ENCODE peak calls at places on chromosomes 11 and 22, in five cellular contexts. T, P, V, Z and Y are unnamed samples.

GRCh38 chr22:27480487-27480886 is 321.1 kb downstream of the MN1 start:
- DNase-seq in T (peak), P (no peak), V (peak), Z (no peak), Y (no peak)

GRCh38 chr22:32079110-32080089 is 36.3 kb downstream of the SLC5A1 start:
- DNase-seq in T (no peak), P (peak), V (no peak), Z (no peak), Y (peak)

GRCh38 chr11:9580894-9581293 is 7.4 kb downstream of the WEE1 start:
- DNase-seq in T (peak), P (no peak), V (no peak), Z (no peak), Y (no peak)

GRCh38 chr11:16604784-16605439 is 133.5 kb upstream of the C11orf58 start:
- DNase-seq in T (peak), P (no peak), V (no peak), Z (peak), Y (peak)

GRCh38 chr11:103940542-103940941 is 95.9 kb upstream of the DDI1 start:
- DNase-seq in T (no peak), P (no peak), V (no peak), Z (no peak), Y (no peak)

GRCh38 chr11:70371241-70371640 is 27.1 kb upstream of the CTTN start:
- DNase-seq in T (no peak), P (no peak), V (no peak), Z (no peak), Y (no peak)

GRCh38 chr22:28907311-28908008 is 24.1 kb downstream of the ZNRF3 start:
- DNase-seq in T (no peak), P (no peak), V (no peak), Z (no peak), Y (no peak)

GRCh38 chr11:27385245-27385644 is 22.2 kb upstream of the CCDC34 start:
- DNase-seq in T (no peak), P (no peak), V (no peak), Z (no peak), Y (no peak)

GRCh38 chr22:37187891-37188761 is at the start of gene C1QTNF6:
- DNase-seq in T (peak), P (no peak), V (no peak), Z (no peak), Y (no peak)
- TF ChIP-seq JUND in T (no peak), P (no peak), V (no peak), Z (no peak), Y (no peak)

DNA sequence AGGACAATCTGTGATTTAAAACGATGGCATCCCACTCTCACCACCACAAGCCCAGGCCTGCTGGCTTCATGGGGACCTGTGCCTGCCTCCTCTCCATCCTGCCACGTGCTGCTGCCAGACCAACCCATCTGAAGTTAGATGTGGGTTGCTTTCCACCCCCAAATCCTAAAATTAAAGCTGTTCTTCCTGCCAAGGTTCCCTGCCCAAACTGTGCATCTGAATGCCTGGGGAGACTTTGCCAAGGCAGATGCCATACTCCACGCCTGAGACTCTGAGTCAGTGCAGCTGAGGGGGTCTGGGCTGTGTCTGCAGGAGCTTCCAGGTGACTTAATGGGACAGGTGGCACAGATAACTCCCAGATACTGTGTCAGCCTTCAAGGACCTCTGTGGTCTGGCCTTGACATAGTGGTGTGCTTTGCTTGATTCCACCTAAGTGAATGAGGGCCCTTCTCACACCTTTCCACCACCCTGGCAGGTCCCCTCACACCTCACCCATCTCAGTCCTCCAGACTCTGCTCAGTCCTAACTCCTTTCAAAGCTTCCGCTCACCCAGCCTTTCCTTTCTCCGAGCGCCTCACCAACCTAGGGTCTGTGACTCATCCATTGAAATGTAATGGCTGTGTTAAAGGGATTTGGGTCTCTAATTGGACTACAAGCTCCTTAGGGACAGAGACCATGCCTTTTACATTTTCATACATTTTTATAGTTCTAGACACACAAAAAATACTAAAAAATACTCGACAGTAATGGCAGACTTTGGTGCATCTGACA is 18.6 kb downstream of the ADAMTS8 start:
- DNase-seq in T (no peak), P (no peak), V (no peak), Z (no peak), Y (no peak)
- TF ChIP-seq JUND in T (no peak), P (no peak), V (no peak), Z (no peak), Y (no peak)

DNA sequence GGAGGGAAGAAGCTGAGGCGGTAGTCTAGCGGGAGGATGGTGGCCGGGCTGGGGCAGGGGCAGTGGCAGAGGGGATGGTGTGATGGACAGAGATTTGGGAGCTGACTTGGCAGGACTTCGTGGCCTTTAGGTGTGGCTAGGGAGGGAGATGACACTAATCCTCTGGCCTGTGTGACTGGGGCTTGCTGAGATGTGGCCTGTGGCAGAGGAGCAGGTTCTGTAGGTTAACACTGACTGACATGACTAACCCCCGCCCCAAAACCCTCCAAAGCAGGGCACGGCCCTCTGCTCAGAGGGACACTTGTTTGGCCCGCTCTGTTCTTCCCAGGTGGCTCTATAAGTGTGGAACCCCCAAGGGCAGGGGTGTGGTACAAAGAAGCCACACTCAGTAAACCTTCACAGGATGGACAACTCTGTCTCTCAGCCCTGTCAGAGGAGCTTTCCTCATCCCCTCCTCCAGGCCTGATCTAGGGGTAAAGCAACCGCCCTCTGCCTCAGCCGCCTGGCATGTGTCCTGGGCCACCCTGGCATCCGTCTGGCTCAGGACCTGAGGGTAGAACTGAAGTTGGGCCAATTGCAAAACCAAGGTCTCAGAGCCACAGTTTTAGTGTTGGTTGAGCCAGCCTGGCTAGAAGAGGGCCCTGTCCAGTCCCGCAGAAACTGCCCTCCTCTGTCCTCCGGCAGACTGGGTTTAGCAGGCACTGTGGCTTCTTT is 15.6 kb downstream of the TOM1 start:
- DNase-seq in T (no peak), P (no peak), V (no peak), Z (no peak), Y (peak)
- TF ChIP-seq JUND in T (no peak), P (no peak), V (no peak), Z (no peak), Y (no peak)

GRCh38 chr11:3799143-3799542 is 1.8 kb upstream of the NUP98 start:
- DNase-seq in T (no peak), P (no peak), V (no peak), Z (no peak), Y (no peak)

GRCh38 chr11:3807856-3808845 is at the start of gene PGAP2:
- DNase-seq in T (peak), P (peak), V (peak), Z (peak), Y (peak)

GRCh38 chr11:3799883-3800282 is 2.5 kb upstream of the NUP98 start:
- DNase-seq in T (no peak), P (no peak), V (no peak), Z (no peak), Y (no peak)

GRCh38 chr11:3802016-3802790 is 4.8 kb upstream of the NUP98 start:
- DNase-seq in T (no peak), P (no peak), V (no peak), Z (no peak), Y (no peak)

GRCh38 chr11:3803726-3804510 is 4.4 kb upstream of the PGAP2 start:
- DNase-seq in T (no peak), P (no peak), V (no peak), Z (no peak), Y (no peak)
- TF ChIP-seq JUND in T (no peak), P (no peak), V (no peak), Z (no peak), Y (no peak)

GRCh38 chr11:125887373-125888324 is at the start of gene HYLS1:
- DNase-seq in T (peak), P (peak), V (peak), Z (peak), Y (peak)

GRCh38 chr11:125883375-125883774 is 4.1 kb upstream of the HYLS1 start:
- DNase-seq in T (no peak), P (no peak), V (no peak), Z (no peak), Y (no peak)

GRCh38 chr11:125890447-125891100 is 3.1 kb downstream of the HYLS1 start:
- DNase-seq in T (no peak), P (no peak), V (no peak), Z (peak), Y (no peak)

GRCh38 chr11:125892071-125892470 is 4.6 kb downstream of the HYLS1 start:
- DNase-seq in T (no peak), P (no peak), V (no peak), Z (no peak), Y (no peak)

DNA sequence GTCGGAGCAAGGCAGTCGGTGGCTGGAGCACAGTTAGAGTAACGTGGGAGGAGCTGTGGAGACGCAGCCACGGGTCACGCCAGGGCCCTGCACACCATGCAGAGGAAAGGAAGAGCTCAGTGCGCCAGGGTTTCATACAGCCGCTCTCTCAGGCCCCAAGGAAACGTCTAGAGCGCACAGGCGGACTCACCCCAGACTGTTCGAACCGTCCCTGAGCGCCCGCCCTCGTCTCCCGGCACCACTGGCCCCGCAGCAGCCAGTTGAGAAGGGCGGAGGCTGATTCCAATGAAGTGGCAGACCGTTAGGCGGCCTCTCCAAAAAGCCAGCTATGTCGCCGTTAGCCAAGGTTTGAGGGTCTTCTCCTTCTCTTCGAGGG is 483 bp upstream of the HYLS1 start:
- DNase-seq in T (no peak), P (no peak), V (no peak), Z (no peak), Y (no peak)
- TF ChIP-seq JUND in T (no peak), P (no peak), V (no peak), Z (no peak), Y (no peak)